ENCODE peak calls at places on chromosomes 5 and 9, in four cellular contexts. One of them, this sample, is unnamed.
A peak's percentile ranks its signal among the peaks of the same experiment; 100 is the strongest.

GRCh38 chr9:83240671-83241070 is 177.7 kb upstream of the RASEF start:
- DNase-seq in K562: no peak
- DNase-seq in HCT116: no peak
- DNase-seq in HepG2: no peak
- DNase-seq in this sample: no peak

GRCh38 chr9:69131682-69132081 is 42.4 kb upstream of the TJP2 start:
- DNase-seq in K562: no peak
- DNase-seq in HCT116: no peak
- DNase-seq in HepG2: peak; percentile 93
- DNase-seq in this sample: no peak

GRCh38 chr9:131500377-131500776 is 2.3 kb upstream of the POMT1 start:
- DNase-seq in K562: no peak
- DNase-seq in HCT116: no peak
- DNase-seq in HepG2: no peak
- DNase-seq in this sample: no peak

GRCh38 chr5:56900395-56900794 is 9.0 kb upstream of the SETD9 start:
- DNase-seq in K562: no peak
- DNase-seq in HCT116: no peak
- DNase-seq in HepG2: no peak
- DNase-seq in this sample: no peak

GRCh38 chr9:109176963-109177362 is 9.9 kb upstream of the FRRS1L start:
- DNase-seq in K562: no peak
- DNase-seq in HCT116: no peak
- DNase-seq in HepG2: no peak
- DNase-seq in this sample: no peak

GRCh38 chr5:65198777-65199120 is 283.0 kb downstream of the ADAMTS6 start:
- DNase-seq in K562: no peak
- DNase-seq in HCT116: no peak
- DNase-seq in HepG2: peak; percentile 35
- DNase-seq in this sample: no peak

GRCh38 chr5:111075520-111075919 is 4.0 kb downstream of the TSLP start:
- DNase-seq in K562: no peak
- DNase-seq in HCT116: peak; percentile 44
- DNase-seq in HepG2: no peak
- DNase-seq in this sample: no peak

GRCh38 chr9:87395804-87396458 is 101.7 kb upstream of the DAPK1 start:
- DNase-seq in K562: no peak
- DNase-seq in HCT116: no peak
- DNase-seq in HepG2: peak; percentile 91
- DNase-seq in this sample: no peak

GRCh38 chr5:71456362-71456743 is 902 bp downstream of the BDP1 start:
- DNase-seq in K562: no peak
- DNase-seq in HCT116: no peak
- DNase-seq in HepG2: no peak
- DNase-seq in this sample: no peak

GRCh38 chr5:165631235-165631634 is 2125.8 kb downstream of the MAT2B start:
- DNase-seq in K562: no peak
- DNase-seq in HCT116: no peak
- DNase-seq in HepG2: no peak
- DNase-seq in this sample: no peak

GRCh38 chr5:147857302-147858129 is 21.0 kb upstream of the SCGB3A2 start:
- DNase-seq in K562: peak; percentile 64
- DNase-seq in HCT116: peak; percentile 47
- DNase-seq in HepG2: peak; percentile 44
- DNase-seq in this sample: peak; percentile 52

GRCh38 chr5:1174122-1174936 is 27.1 kb upstream of the SLC6A19 start:
- DNase-seq in K562: peak; percentile 78
- DNase-seq in HCT116: peak; percentile 81
- DNase-seq in HepG2: peak; percentile 88
- DNase-seq in this sample: peak; percentile 76

GRCh38 chr5:180801596-180802324 is 846 bp downstream of the MGAT1 start:
- DNase-seq in K562: no peak
- DNase-seq in HCT116: no peak
- DNase-seq in HepG2: no peak
- DNase-seq in this sample: no peak

GRCh38 chr9:22088372-22089063 is 79.4 kb upstream of the CDKN2B start:
- DNase-seq in K562: no peak
- DNase-seq in HCT116: no peak
- DNase-seq in HepG2: peak; percentile 34
- DNase-seq in this sample: no peak

GRCh38 chr9:2686884-2687283 is 30.4 kb upstream of the KCNV2 start:
- DNase-seq in K562: no peak
- DNase-seq in HCT116: no peak
- DNase-seq in HepG2: no peak
- DNase-seq in this sample: no peak

GRCh38 chr9:29214702-29215248 is 1641.5 kb upstream of the C9orf72 start:
- DNase-seq in K562: no peak
- DNase-seq in HCT116: no peak
- DNase-seq in HepG2: no peak
- DNase-seq in this sample: no peak

GRCh38 chr9:125233678-125234077 is 7.5 kb downstream of the HSPA5 start:
- DNase-seq in K562: no peak
- DNase-seq in HCT116: no peak
- DNase-seq in HepG2: no peak
- DNase-seq in this sample: peak; percentile 79

GRCh38 chr5:68499952-68500351 is 284.4 kb downstream of the PIK3R1 start:
- DNase-seq in K562: no peak
- DNase-seq in HCT116: no peak
- DNase-seq in HepG2: no peak
- DNase-seq in this sample: no peak

GRCh38 chr5:77015938-77016569 is 14.2 kb upstream of the AGGF1 start:
- DNase-seq in K562: no peak
- DNase-seq in HCT116: peak; percentile 57
- DNase-seq in HepG2: peak; percentile 12
- DNase-seq in this sample: peak; percentile 39

GRCh38 chr5:139117342-139117884 is 80.8 kb downstream of the SIL1 start:
- DNase-seq in K562: no peak
- DNase-seq in HCT116: no peak
- DNase-seq in HepG2: peak; percentile 16
- DNase-seq in this sample: no peak

GRCh38 chr5:142095651-142096330 is 12.8 kb upstream of the NDFIP1 start:
- DNase-seq in K562: no peak
- DNase-seq in HCT116: no peak
- DNase-seq in HepG2: no peak
- DNase-seq in this sample: no peak

GRCh38 chr9:37745970-37746369 is 7.6 kb upstream of the TRMT10B start:
- DNase-seq in K562: no peak
- DNase-seq in HCT116: no peak
- DNase-seq in HepG2: no peak
- DNase-seq in this sample: no peak

GRCh38 chr5:147686421-147686820 is 96.1 kb downstream of the JAKMIP2 start:
- DNase-seq in K562: no peak
- DNase-seq in HCT116: no peak
- DNase-seq in HepG2: no peak
- DNase-seq in this sample: no peak

GRCh38 chr9:36802171-36802920 is 229.7 kb downstream of the MELK start:
- DNase-seq in K562: no peak
- DNase-seq in HCT116: no peak
- DNase-seq in HepG2: no peak
- DNase-seq in this sample: no peak

GRCh38 chr5:30997681-30998080 is 195.8 kb upstream of the CDH6 start:
- DNase-seq in K562: no peak
- DNase-seq in HCT116: no peak
- DNase-seq in HepG2: no peak
- DNase-seq in this sample: no peak

GRCh38 chr5:168987540-168988300 is 313.2 kb downstream of the SLIT3 start:
- DNase-seq in K562: peak; percentile 62
- DNase-seq in HCT116: peak; percentile 32
- DNase-seq in HepG2: peak; percentile 43
- DNase-seq in this sample: peak; percentile 57

GRCh38 chr9:92607773-92608172 is 62.2 kb downstream of the IPPK start:
- DNase-seq in K562: no peak
- DNase-seq in HCT116: no peak
- DNase-seq in HepG2: no peak
- DNase-seq in this sample: no peak

GRCh38 chr5:180323929-180324632 is 29.1 kb downstream of the GFPT2 start:
- DNase-seq in K562: no peak
- DNase-seq in HCT116: no peak
- DNase-seq in HepG2: no peak
- DNase-seq in this sample: no peak

GRCh38 chr9:34988218-34989055 is 1.1 kb upstream of the DNAJB5 start:
- DNase-seq in K562: peak; percentile 36
- DNase-seq in HCT116: no peak
- DNase-seq in HepG2: no peak
- DNase-seq in this sample: no peak

GRCh38 chr9:124792976-124793594 is 16.2 kb downstream of the OLFML2A start:
- DNase-seq in K562: no peak
- DNase-seq in HCT116: no peak
- DNase-seq in HepG2: no peak
- DNase-seq in this sample: no peak

GRCh38 chr5:2611561-2612096 is 139.8 kb downstream of the IRX2 start:
- DNase-seq in K562: no peak
- DNase-seq in HCT116: no peak
- DNase-seq in HepG2: no peak
- DNase-seq in this sample: no peak

GRCh38 chr9:115013998-115014397 is 83.6 kb upstream of the TNFSF8 start:
- DNase-seq in K562: peak; percentile 71
- DNase-seq in HCT116: peak; percentile 48
- DNase-seq in HepG2: peak; percentile 31
- DNase-seq in this sample: no peak

GRCh38 chr9:3215658-3216057 is 310.1 kb downstream of the RFX3 start:
- DNase-seq in K562: no peak
- DNase-seq in HCT116: no peak
- DNase-seq in HepG2: no peak
- DNase-seq in this sample: no peak

GRCh38 chr9:7146582-7146981 is 388.8 kb downstream of the KDM4C start:
- DNase-seq in K562: no peak
- DNase-seq in HCT116: no peak
- DNase-seq in HepG2: no peak
- DNase-seq in this sample: no peak

GRCh38 chr5:153402550-153402949 is 87.9 kb upstream of the GRIA1 start:
- DNase-seq in K562: no peak
- DNase-seq in HCT116: no peak
- DNase-seq in HepG2: no peak
- DNase-seq in this sample: no peak

GRCh38 chr9:7119612-7120011 is 361.8 kb downstream of the KDM4C start:
- DNase-seq in K562: no peak
- DNase-seq in HCT116: no peak
- DNase-seq in HepG2: no peak
- DNase-seq in this sample: no peak

GRCh38 chr9:132249123-132249522 is 87.3 kb downstream of the NTNG2 start:
- DNase-seq in K562: no peak
- DNase-seq in HCT116: no peak
- DNase-seq in HepG2: no peak
- DNase-seq in this sample: no peak

GRCh38 chr9:13728121-13728520 is 448.6 kb upstream of the MPDZ start:
- DNase-seq in K562: no peak
- DNase-seq in HCT116: no peak
- DNase-seq in HepG2: no peak
- DNase-seq in this sample: no peak

GRCh38 chr9:127835930-127836586 is 18.4 kb downstream of the ENG start:
- DNase-seq in K562: no peak
- DNase-seq in HCT116: no peak
- DNase-seq in HepG2: no peak
- DNase-seq in this sample: no peak

GRCh38 chr9:129737479-129738269 is 15.2 kb downstream of the PTGES start:
- DNase-seq in K562: peak; percentile 97
- DNase-seq in HCT116: peak; percentile 51
- DNase-seq in HepG2: peak; percentile 45
- DNase-seq in this sample: no peak
- TF ChIP-seq SIN3A in K562: no peak
- TF ChIP-seq SIN3A in HCT116: no peak
- TF ChIP-seq SIN3A in HepG2: no peak
- TF ChIP-seq SIN3A in this sample: no peak

GRCh38 chr5:83026507-83026906 is 50.7 kb downstream of the TMEM167A start:
- DNase-seq in K562: no peak
- DNase-seq in HCT116: no peak
- DNase-seq in HepG2: no peak
- DNase-seq in this sample: no peak
- H3K4me3 ChIP-seq in K562: no peak overlapping the region
- H3K4me3 ChIP-seq in HCT116: peak overlapping the region; percentile 19
- H3K4me3 ChIP-seq in HepG2: no peak overlapping the region
- H3K4me3 ChIP-seq in this sample: no peak overlapping the region

GRCh38 chr5:172502969-172503368 is 48.6 kb upstream of the SH3PXD2B start:
- DNase-seq in K562: no peak
- DNase-seq in HCT116: no peak
- DNase-seq in HepG2: peak; percentile 6
- DNase-seq in this sample: no peak
- TF ChIP-seq TCF7L2 in K562: no peak
- TF ChIP-seq TCF7L2 in HCT116: no peak
- TF ChIP-seq TCF7L2 in HepG2: no peak
- TF ChIP-seq TCF7L2 in this sample: no peak

GRCh38 chr5:112210430-112211005 is 208.6 kb downstream of the EPB41L4A start:
- DNase-seq in K562: no peak
- DNase-seq in HCT116: peak; percentile 16
- DNase-seq in HepG2: peak; percentile 37
- DNase-seq in this sample: no peak
- TF ChIP-seq SIN3A in K562: no peak
- TF ChIP-seq SIN3A in HCT116: no peak
- TF ChIP-seq SIN3A in HepG2: no peak
- TF ChIP-seq SIN3A in this sample: no peak

DNA sequence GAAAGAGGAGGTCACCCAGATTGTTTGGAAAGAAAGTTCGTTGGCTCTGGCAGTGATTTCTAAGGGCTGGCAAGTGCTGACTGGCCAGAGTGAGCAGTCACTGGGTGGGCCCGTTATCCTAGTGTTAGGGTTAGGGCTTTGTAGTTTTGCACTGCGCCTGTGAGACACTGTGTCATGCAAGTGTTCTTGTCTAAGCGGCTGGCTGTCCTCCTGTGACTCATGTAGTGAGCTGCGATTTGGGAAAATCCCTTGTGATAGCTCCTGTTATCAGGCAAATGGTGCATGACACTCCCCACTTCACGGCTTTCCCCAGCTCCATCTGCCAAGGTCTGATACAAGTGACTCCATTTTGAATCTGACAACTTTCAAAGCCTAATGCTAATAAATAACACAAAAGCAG is 526.0 kb upstream of the ADAMTS16 start:
- DNase-seq in K562: no peak
- DNase-seq in HCT116: no peak
- DNase-seq in HepG2: no peak
- DNase-seq in this sample: no peak
- H3K4me3 ChIP-seq in K562: no peak overlapping the region
- H3K4me3 ChIP-seq in HCT116: no peak overlapping the region
- H3K4me3 ChIP-seq in HepG2: no peak overlapping the region
- H3K4me3 ChIP-seq in this sample: no peak overlapping the region

GRCh38 chr9:122819326-122819725 is 9.1 kb downstream of the PDCL start:
- DNase-seq in K562: no peak
- DNase-seq in HCT116: no peak
- DNase-seq in HepG2: no peak
- DNase-seq in this sample: no peak

GRCh38 chr9:122821278-122821952 is 7.0 kb downstream of the PDCL start:
- DNase-seq in K562: no peak
- DNase-seq in HCT116: no peak
- DNase-seq in HepG2: no peak
- DNase-seq in this sample: no peak

GRCh38 chr9:122822056-122822455 is 6.3 kb downstream of the PDCL start:
- DNase-seq in K562: no peak
- DNase-seq in HCT116: no peak
- DNase-seq in HepG2: no peak
- DNase-seq in this sample: no peak

GRCh38 chr9:122820490-122820845 is 7.9 kb downstream of the PDCL start:
- DNase-seq in K562: no peak
- DNase-seq in HCT116: no peak
- DNase-seq in HepG2: no peak
- DNase-seq in this sample: no peak

GRCh38 chr9:122819791-122820489 is 8.4 kb downstream of the PDCL start:
- DNase-seq in K562: no peak
- DNase-seq in HCT116: no peak
- DNase-seq in HepG2: no peak
- DNase-seq in this sample: no peak
- TF ChIP-seq TCF7L2 in K562: no peak
- TF ChIP-seq TCF7L2 in HCT116: no peak
- TF ChIP-seq TCF7L2 in HepG2: no peak
- TF ChIP-seq TCF7L2 in this sample: peak; percentile 24

This sample was measured in Panc1.